ENCODE peak calls at places on chromosomes 16 and 17, in ten cellular contexts. D is body of pancreas; J is CD4-positive, alpha-beta T cell; O is sigmoid colon; B is Panc1; K is pancreas; H is trophoblast cell; A is colonic mucosa; S is CD8-positive, alpha-beta memory T cell; F is AG04450. N is an unnamed sample. For H3K27me3, the result is how much of the 10 kb centered on the place peaks cover.

GRCh38 chr16:88017551-88018101 is 66.4 kb downstream of the BANP start:
- DNase-seq in D (no peak), J (no peak), O (peak), B (no peak), K (no peak), H (no peak), A (no peak), S (no peak), F (no peak), N (no peak)

GRCh38 chr16:57757326-57757786 is 21.8 kb downstream of the KATNB1 start:
- DNase-seq in D (peak), J (peak), O (peak), B (no peak), K (peak), H (peak), A (peak), S (peak), F (peak), N (peak)

GRCh38 chr16:23504453-23505179 is 5.7 kb downstream of the GGA2 start:
- DNase-seq in D (peak), J (peak), O (peak), B (peak), K (peak), H (peak), A (peak), S (peak), F (peak), N (peak)

GRCh38 chr16:57807968-57808528 is 5.8 kb upstream of the KIFC3 start:
- DNase-seq in D (peak), J (peak), O (peak), B (peak), K (peak), H (peak), A (peak), S (peak), F (peak), N (peak)

GRCh38 chr17:6721744-6722143 is 8.6 kb upstream of the SLC13A5 start:
- DNase-seq in D (no peak), J (no peak), O (no peak), B (no peak), K (no peak), H (no peak), A (no peak), S (no peak), F (no peak), N (no peak)

GRCh38 chr16:19754644-19755036 is 36.6 kb downstream of the IQCK start:
- DNase-seq in D (no peak), J (no peak), O (no peak), B (no peak), K (no peak), H (no peak), A (no peak), S (no peak), F (no peak), N (no peak)

GRCh38 chr17:35423761-35424160 is 8.5 kb downstream of the SLFN12 start:
- DNase-seq in D (no peak), J (no peak), O (no peak), B (no peak), K (no peak), H (no peak), A (no peak), S (no peak), F (no peak), N (no peak)

GRCh38 chr16:85615014-85615851 is 2.1 kb downstream of the GSE1 start:
- DNase-seq in D (peak), J (no peak), O (no peak), B (no peak), K (peak), H (peak), A (peak), S (peak), F (no peak), N (peak)

GRCh38 chr17:31437720-31438400 is 46.4 kb downstream of the RAB11FIP4 start:
- DNase-seq in D (no peak), J (no peak), O (no peak), B (no peak), K (no peak), H (no peak), A (no peak), S (no peak), F (no peak), N (no peak)

GRCh38 chr17:62627904-62628603 is 584 bp downstream of the MRC2 start:
- DNase-seq in D (no peak), J (no peak), O (peak), B (no peak), K (no peak), H (no peak), A (peak), S (no peak), F (peak), N (peak)

GRCh38 chr17:82765357-82765756 is 13.5 kb downstream of the TBCD start:
- DNase-seq in D (no peak), J (no peak), O (peak), B (no peak), K (no peak), H (no peak), A (no peak), S (no peak), F (no peak), N (no peak)

GRCh38 chr16:53821957-53822625 is 118.1 kb downstream of the FTO start:
- DNase-seq in D (no peak), J (no peak), O (no peak), B (no peak), K (no peak), H (peak), A (no peak), S (no peak), F (peak), N (no peak)

GRCh38 chr16:84527486-84528269 is 23.2 kb upstream of the MEAK7 start:
- DNase-seq in D (no peak), J (no peak), O (no peak), B (no peak), K (no peak), H (no peak), A (no peak), S (no peak), F (no peak), N (no peak)

GRCh38 chr16:23302045-23302956 is at the start of gene SCNN1B:
- DNase-seq in D (peak), J (no peak), O (no peak), B (no peak), K (peak), H (no peak), A (peak), S (no peak), F (no peak), N (peak)

GRCh38 chr16:57863434-57864160 is 61.3 kb upstream of the KIFC3 start:
- DNase-seq in D (peak), J (no peak), O (peak), B (peak), K (peak), H (peak), A (peak), S (no peak), F (peak), N (peak)

DNA sequence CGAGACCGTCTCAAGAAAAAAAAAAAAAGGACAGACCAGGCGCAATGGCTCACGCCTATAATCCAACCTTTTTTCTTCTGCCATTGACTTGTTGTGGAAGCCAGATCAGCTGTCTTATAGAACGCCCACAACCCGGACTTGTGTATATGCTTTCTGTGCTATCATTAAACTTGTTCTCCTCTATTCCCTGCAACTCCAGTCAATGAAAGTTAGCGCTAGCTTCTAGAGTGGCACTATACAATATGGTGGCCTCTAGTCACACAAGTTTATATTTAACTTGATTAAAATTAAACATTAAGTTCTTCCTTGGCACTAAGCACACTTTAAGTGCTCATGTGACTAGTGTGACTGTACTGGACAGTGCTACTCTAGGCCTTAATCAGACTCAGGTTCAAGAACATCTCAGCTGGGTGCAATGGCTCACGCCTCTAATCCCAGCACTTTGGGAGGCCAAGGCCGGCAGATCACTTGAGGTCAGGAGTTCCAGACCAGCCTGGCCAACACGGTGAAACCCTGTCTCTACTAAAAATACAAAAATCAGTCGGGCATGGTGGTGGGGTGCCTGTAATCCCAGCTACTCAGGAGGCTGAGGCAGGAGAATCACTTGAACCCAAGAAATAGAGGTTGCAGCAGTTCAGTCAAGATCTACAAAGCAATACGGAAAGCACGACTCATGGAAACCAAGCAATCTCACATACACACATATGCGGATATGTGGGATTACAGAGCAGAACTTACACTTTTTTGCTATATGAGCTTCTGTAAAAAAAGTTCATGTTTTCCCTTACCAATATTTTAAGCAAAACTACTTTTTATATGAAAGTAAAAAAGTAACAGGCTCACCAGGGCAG is 18.8 kb upstream of the GLG1 start:
- DNase-seq in D (no peak), J (no peak), O (no peak), B (no peak), K (no peak), H (no peak), A (no peak), S (no peak), F (no peak), N (no peak)
- H3K27ac ChIP-seq in D (no peak), J (no peak), O (no peak), B (no peak), K (no peak), H (no peak), A (no peak), S (no peak), F (no peak), N (peak)

GRCh38 chr17:79520893-79521210 is 90.0 kb downstream of the RBFOX3 start:
- DNase-seq in D (no peak), J (no peak), O (no peak), B (no peak), K (no peak), H (no peak), A (no peak), S (no peak), F (no peak), N (no peak)
- H3K27me3 ChIP-seq in D (under half), J (under half), O (under half), B (under half), K (under half), H (under half), A (under half), S (under half), F (under half), N (half or more)

GRCh38 chr16:48109496-48109895 is 46.3 kb downstream of the ABCC12 start:
- DNase-seq in D (no peak), J (no peak), O (no peak), B (no peak), K (no peak), H (no peak), A (no peak), S (no peak), F (no peak), N (no peak)

GRCh38 chr16:48106445-48106844 is 49.3 kb downstream of the ABCC12 start:
- DNase-seq in D (no peak), J (no peak), O (no peak), B (no peak), K (no peak), H (no peak), A (no peak), S (no peak), F (no peak), N (no peak)

GRCh38 chr16:48105456-48105855 is 50.3 kb downstream of the ABCC12 start:
- DNase-seq in D (peak), J (no peak), O (no peak), B (no peak), K (no peak), H (no peak), A (no peak), S (no peak), F (no peak), N (no peak)

GRCh38 chr16:48102083-48103008 is 53.4 kb downstream of the ABCC12 start:
- DNase-seq in D (peak), J (no peak), O (no peak), B (no peak), K (no peak), H (no peak), A (no peak), S (no peak), F (no peak), N (no peak)

DNA sequence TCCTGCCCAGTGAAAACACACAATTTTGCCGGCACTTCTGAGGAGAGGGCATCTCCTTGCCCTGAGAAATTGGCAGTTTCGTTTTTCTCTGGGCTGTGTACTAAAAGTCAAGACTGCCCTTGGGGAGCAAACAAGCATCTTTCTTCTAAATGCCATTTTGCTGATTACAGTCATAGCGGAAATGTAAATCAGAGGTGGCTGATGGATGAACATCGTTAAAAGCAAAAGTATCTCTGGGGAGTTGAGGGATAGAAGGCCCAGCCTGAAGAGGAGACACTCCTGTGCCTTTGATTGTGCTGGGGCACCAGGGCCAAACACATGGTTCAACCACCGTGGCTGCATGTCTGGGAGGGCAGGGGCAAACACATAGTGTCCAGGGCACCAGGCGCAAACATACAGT is 49.8 kb downstream of the ABCC12 start:
- DNase-seq in D (no peak), J (no peak), O (no peak), B (no peak), K (no peak), H (no peak), A (no peak), S (no peak), F (no peak), N (no peak)
- H3K27ac ChIP-seq in D (no peak), J (no peak), O (no peak), B (no peak), K (no peak), H (no peak), A (no peak), S (no peak), F (no peak), N (no peak)

GRCh38 chr17:79435962-79436361 is 174.9 kb downstream of the RBFOX3 start:
- DNase-seq in D (no peak), J (no peak), O (no peak), B (no peak), K (no peak), H (no peak), A (no peak), S (no peak), F (no peak), N (no peak)

GRCh38 chr17:79437081-79437480 is 173.8 kb downstream of the RBFOX3 start:
- DNase-seq in D (no peak), J (no peak), O (no peak), B (no peak), K (no peak), H (no peak), A (no peak), S (no peak), F (no peak), N (no peak)

GRCh38 chr17:79434215-79434614 is 176.6 kb downstream of the RBFOX3 start:
- DNase-seq in D (no peak), J (no peak), O (no peak), B (no peak), K (no peak), H (no peak), A (no peak), S (no peak), F (no peak), N (no peak)

GRCh38 chr17:79433396-79433795 is 177.5 kb downstream of the RBFOX3 start:
- DNase-seq in D (no peak), J (no peak), O (no peak), B (no peak), K (no peak), H (no peak), A (no peak), S (no peak), F (no peak), N (no peak)

GRCh38 chr17:79435296-79435695 is 175.6 kb downstream of the RBFOX3 start:
- DNase-seq in D (no peak), J (no peak), O (no peak), B (no peak), K (no peak), H (no peak), A (no peak), S (no peak), F (no peak), N (no peak)
- H3K27me3 ChIP-seq in D (under half), J (under half), O (under half), B (under half), K (under half), H (under half), A (under half), S (under half), F (under half), N (under half)

GRCh38 chr17:50276588-50277356 is 2.5 kb downstream of the TMEM92 start:
- DNase-seq in D (no peak), J (no peak), O (no peak), B (no peak), K (no peak), H (no peak), A (no peak), S (no peak), F (no peak), N (no peak)
- H3K27ac ChIP-seq in D (no peak), J (no peak), O (no peak), B (no peak), K (no peak), H (no peak), A (no peak), S (no peak), F (peak), N (no peak)

DNA sequence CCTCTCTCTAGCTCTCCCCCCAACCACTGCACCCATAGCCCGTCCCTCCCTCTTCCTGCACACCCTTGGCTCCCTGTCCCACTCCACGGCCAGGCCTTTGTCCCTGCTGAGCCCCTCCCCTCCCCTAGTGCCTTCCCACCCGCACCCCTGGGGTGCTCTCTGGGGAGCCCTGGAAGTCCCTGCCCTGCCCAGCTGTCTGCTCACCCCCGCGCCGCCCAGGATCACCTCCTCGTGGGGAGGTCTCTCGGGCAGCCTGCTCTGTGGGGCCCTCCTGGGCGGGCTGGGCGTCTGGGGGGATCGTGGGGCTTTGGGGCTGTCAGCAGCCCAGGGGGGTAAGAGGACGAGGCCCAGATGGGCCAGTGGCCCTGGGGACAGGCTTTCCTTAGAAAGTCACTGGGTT is 18.1 kb downstream of the CACNA1H start:
- DNase-seq in D (no peak), J (no peak), O (no peak), B (no peak), K (no peak), H (no peak), A (no peak), S (no peak), F (no peak), N (no peak)
- H3K27me3 ChIP-seq in D (under half), J (under half), O (under half), B (under half), K (under half), H (under half), A (under half), S (under half), F (under half), N (under half)

GRCh38 chr17:29807520-29808361 is 122.3 kb downstream of the SSH2 start:
- DNase-seq in D (peak), J (peak), O (no peak), B (peak), K (peak), H (peak), A (peak), S (peak), F (peak), N (peak)
- H3K27ac ChIP-seq in D (no peak), J (no peak), O (no peak), B (no peak), K (no peak), H (peak), A (no peak), S (no peak), F (peak), N (no peak)

GRCh38 chr17:17911003-17911613 is 61.1 kb downstream of the TOM1L2 start:
- DNase-seq in D (no peak), J (no peak), O (peak), B (no peak), K (no peak), H (no peak), A (no peak), S (no peak), F (no peak), N (no peak)
- H3K27me3 ChIP-seq in D (under half), J (under half), O (under half), B (under half), K (under half), H (under half), A (under half), S (under half), F (under half), N (under half)

GRCh38 chr16:4216631-4217030 is 25.2 kb downstream of the SRL start:
- DNase-seq in D (no peak), J (no peak), O (no peak), B (no peak), K (no peak), H (no peak), A (no peak), S (no peak), F (no peak), N (no peak)

GRCh38 chr16:4215106-4215505 is 26.8 kb downstream of the SRL start:
- DNase-seq in D (no peak), J (no peak), O (no peak), B (no peak), K (no peak), H (no peak), A (no peak), S (no peak), F (no peak), N (no peak)

GRCh38 chr16:4218202-4218601 is 23.7 kb downstream of the SRL start:
- DNase-seq in D (no peak), J (no peak), O (no peak), B (no peak), K (no peak), H (no peak), A (no peak), S (no peak), F (no peak), N (no peak)

GRCh38 chr16:4214215-4214621 is 27.7 kb downstream of the SRL start:
- DNase-seq in D (no peak), J (no peak), O (no peak), B (no peak), K (no peak), H (peak), A (no peak), S (no peak), F (peak), N (peak)

DNA sequence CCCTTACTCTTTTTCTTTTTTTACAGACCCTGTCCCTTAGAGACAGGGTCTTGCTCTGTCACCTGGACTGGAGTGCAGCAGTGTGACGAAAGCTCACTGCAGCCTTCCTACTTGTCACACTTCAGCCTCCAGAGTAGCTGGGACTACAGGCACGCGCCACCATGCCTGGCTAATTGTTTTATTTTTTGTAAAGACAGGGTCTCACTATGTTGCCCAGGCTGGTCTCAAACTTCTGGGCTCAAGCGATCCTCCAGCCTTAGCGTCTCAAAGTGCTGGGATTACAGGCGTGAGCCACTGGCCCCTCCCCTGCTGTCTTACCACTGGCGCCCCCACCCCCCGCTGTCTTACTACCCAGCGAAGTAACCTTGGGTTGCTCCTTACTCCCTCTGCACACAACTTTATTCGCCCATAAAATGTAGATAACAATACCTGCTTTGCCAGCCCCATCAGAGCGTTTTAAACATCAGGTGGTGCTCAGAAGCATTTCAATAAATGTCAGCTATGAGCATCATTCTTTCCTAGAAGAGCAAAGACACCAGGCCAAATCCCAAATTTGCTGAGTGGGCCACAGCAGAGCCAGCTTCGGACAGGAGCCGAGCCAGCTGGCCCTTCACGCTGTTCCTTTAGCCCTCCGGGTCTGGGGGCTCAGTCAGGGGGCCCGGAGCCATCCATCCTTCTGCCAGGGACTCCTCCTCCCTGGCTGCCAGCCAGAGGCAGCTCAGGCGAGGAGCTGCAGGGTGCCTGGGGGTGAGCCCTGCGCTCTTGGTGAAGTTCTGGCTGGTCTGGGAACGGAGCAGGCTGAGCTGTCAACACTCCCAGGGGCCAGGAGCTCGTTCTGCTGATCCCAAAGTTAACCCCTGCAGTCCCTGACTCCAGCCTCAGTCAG is 24.4 kb downstream of the SRL start:
- DNase-seq in D (no peak), J (no peak), O (no peak), B (no peak), K (no peak), H (no peak), A (peak), S (no peak), F (no peak), N (peak)
- H3K27ac ChIP-seq in D (no peak), J (no peak), O (peak), B (no peak), K (no peak), H (no peak), A (no peak), S (no peak), F (no peak), N (no peak)